ENCODE peak calls at places on chromosomes 7 and 10, in nine cellular contexts. Q, A, X, H, I, N, F, K and R are unnamed samples.

GRCh38 chr10:70480254-70480861 is 1.8 kb downstream of the PALD1 start:
- DNase-seq in N (no peak), K (peak; percentile 61), I (no peak), A (no peak), F (no peak), Q (no peak), X (no peak), H (no peak), R (peak; percentile 81)

GRCh38 chr10:44195120-44196007 is 189.5 kb downstream of the CXCL12 start:
- DNase-seq in K (no peak), A (peak; percentile 56), I (peak; percentile 96), X (no peak), Q (no peak), F (peak; percentile 66), H (peak; percentile 93), N (no peak), R (peak; percentile 15)

GRCh38 chr7:101667399-101667798 is 38.3 kb upstream of the MYL10 start:
- DNase-seq in K (no peak), X (no peak), Q (no peak), F (no peak), A (no peak), H (no peak), N (no peak), I (no peak), R (no peak)

GRCh38 chr7:12647364-12648219 is 39.8 kb upstream of the ARL4A start:
- DNase-seq in F (no peak), H (peak; percentile 37), X (no peak), I (no peak), N (no peak), A (no peak), Q (no peak), K (no peak), R (no peak)

GRCh38 chr10:103635580-103635979 is 142.1 kb downstream of the NEURL1 start:
- DNase-seq in X (no peak), I (no peak), H (no peak), A (no peak), F (no peak), K (no peak), Q (no peak), N (no peak), R (no peak)

GRCh38 chr7:129264534-129264933 is 39.7 kb downstream of the AHCYL2 start:
- DNase-seq in I (no peak), K (no peak), H (no peak), N (no peak), Q (no peak), X (no peak), A (no peak), F (no peak), R (no peak)

GRCh38 chr10:89783406-89783805 is 82.0 kb downstream of the KIF20B start:
- DNase-seq in A (no peak), H (peak; percentile 19), Q (no peak), K (no peak), N (no peak), F (no peak), I (peak; percentile 58), X (no peak), R (no peak)

GRCh38 chr10:17693009-17693408 is 49.1 kb downstream of the STAM start:
- DNase-seq in Q (no peak), H (no peak), A (no peak), F (no peak), X (no peak), K (no peak), I (no peak), N (no peak), R (no peak)

GRCh38 chr10:22674215-22674930 is 40.0 kb downstream of the PIP4K2A start:
- DNase-seq in A (no peak), H (no peak), N (no peak), X (no peak), F (no peak), I (peak; percentile 38), Q (no peak), K (no peak), R (no peak)

GRCh38 chr7:158774916-158775315 is 54.4 kb downstream of the ESYT2 start:
- DNase-seq in K (no peak), Q (no peak), F (no peak), X (no peak), A (no peak), N (no peak), H (peak; percentile 22), I (peak; percentile 31), R (no peak)

GRCh38 chr7:2723138-2723850 is 35.3 kb downstream of the AMZ1 start:
- DNase-seq in N (no peak), X (no peak), A (no peak), I (no peak), Q (peak; percentile 39), F (peak; percentile 14), H (no peak), K (no peak), R (no peak)

GRCh38 chr7:157687158-157687557 is 350.4 kb downstream of the DNAJB6 start:
- DNase-seq in F (no peak), K (no peak), H (no peak), A (peak; percentile 3), X (no peak), N (no peak), Q (no peak), I (no peak), R (no peak)

GRCh38 chr7:106736508-106737201 is 75.7 kb upstream of the CCDC71L start:
- DNase-seq in A (no peak), I (peak; percentile 92), Q (no peak), F (no peak), N (peak; percentile 23), X (no peak), H (peak; percentile 93), K (no peak), R (peak; percentile 73)

GRCh38 chr10:101478956-101479355 is 109.1 kb downstream of the POLL start:
- DNase-seq in A (no peak), H (no peak), Q (no peak), F (no peak), N (no peak), K (no peak), X (no peak), I (no peak), R (no peak)
- H3K4me3 ChIP-seq in A (no peak overlapping the region), H (no peak overlapping the region), Q (no peak overlapping the region), F (no peak overlapping the region), N (no peak overlapping the region), K (no peak overlapping the region), X (no peak overlapping the region), I (no peak overlapping the region), R (no peak overlapping the region)

DNA sequence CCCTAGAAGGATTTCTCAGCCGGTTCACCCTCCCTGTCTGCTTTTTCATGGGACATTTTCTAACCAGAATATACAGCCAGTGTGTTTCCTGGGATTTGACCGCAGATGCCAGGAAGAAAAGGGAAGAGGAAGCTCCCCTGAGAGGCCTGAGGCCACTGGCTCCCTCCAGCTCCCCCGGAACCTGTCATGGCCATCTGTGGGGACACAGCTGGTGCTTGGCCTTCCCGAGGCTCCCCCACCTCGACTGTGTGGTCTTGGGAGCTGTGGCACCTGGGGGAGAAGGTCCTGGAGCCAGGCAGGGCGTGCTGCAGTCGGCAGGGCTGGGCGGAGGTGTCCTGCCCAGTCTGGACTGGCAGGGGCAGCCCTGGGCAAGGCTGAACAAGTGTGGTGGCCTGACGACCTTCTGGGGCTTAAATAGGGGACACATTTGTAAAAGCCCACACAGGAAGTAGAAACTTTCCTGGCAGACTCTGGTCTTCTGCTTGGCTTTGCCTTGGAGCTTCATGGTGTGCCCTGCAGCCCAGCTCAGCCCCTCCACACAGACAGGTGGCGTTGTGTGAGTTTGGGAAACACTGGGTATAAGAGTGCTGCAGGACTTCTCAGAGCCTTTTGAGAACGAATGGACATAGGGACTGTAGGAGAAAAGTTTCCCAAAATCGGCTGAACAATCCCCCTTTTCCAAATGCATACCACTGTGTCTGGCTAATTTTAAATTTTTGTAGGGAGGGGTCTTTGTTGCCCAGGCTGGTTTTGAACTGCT is 6.8 kb downstream of the BRI3 start:
- DNase-seq in A (no peak), F (no peak), N (no peak), H (no peak), I (no peak), X (no peak), K (no peak), Q (peak; percentile 66), R (no peak)
- TF ChIP-seq CTCF in A (no peak), F (no peak), N (no peak), H (no peak), I (no peak), X (no peak), K (peak; percentile 16), Q (no peak), R (no peak)

GRCh38 chr7:100434297-100435144 is 1.8 kb downstream of the PPP1R35 start:
- DNase-seq in F (no peak), H (no peak), X (no peak), N (no peak), I (no peak), Q (no peak), A (no peak), K (no peak), R (peak; percentile 53)
- H3K4me3 ChIP-seq in F (peak overlapping the region; percentile 79), H (peak overlapping the region; percentile 92), X (peak overlapping the region; percentile 92), N (peak overlapping the region; percentile 83), I (peak overlapping the region; percentile 75), Q (peak overlapping the region; percentile 77), A (no peak overlapping the region), K (peak overlapping the region; percentile 92), R (peak overlapping the region; percentile 87)

DNA sequence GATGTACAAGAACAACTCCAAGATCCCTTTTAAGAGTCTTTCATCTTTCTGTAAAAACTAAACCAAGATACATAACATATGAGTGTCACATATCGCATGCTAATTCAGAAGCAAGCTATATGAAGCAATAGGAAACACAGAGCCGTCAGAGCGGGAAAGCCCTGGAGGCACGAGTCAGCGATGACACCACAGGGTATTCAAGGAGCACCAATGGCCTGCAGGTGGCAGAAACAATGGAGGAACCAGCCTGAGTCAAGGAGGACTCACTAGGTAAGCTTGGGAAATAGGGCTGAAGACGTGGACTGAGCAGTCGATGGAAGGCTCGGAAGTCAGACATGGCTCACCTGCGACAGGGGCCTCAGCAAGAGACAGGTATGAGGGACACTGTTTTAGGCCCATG is 214.4 kb downstream of the FAM107B start:
- DNase-seq in X (no peak), K (no peak), Q (no peak), F (no peak), A (no peak), H (peak; percentile 31), I (peak; percentile 25), N (no peak), R (peak; percentile 92)
- TF ChIP-seq CTCF in X (no peak), K (peak; percentile 42), Q (no peak), F (no peak), A (no peak), H (peak; percentile 14), I (no peak), N (no peak), R (peak; percentile 14)